ENCODE peak calls at places on chromosome 4, in nine cellular contexts. One of them, this sample, is unnamed.

GRCh38 chr4:108141213-108142045 is 27.3 kb downstream of the LEF1 start:
- DNase-seq in right lobe of liver: no peak
- DNase-seq in fibroblast of lung: no peak
- DNase-seq in A673: no peak
- DNase-seq in HFF-Myc: no peak
- DNase-seq in neural progenitor cell: no peak
- DNase-seq in astrocyte: no peak
- DNase-seq in endodermal cell: no peak
- DNase-seq in Peyer's patch: no peak
- DNase-seq in this sample: no peak

GRCh38 chr4:145195167-145195952 is 15.0 kb upstream of the OTUD4 start:
- DNase-seq in right lobe of liver: no peak
- DNase-seq in fibroblast of lung: no peak
- DNase-seq in A673: no peak
- DNase-seq in HFF-Myc: no peak
- DNase-seq in neural progenitor cell: no peak
- DNase-seq in astrocyte: no peak
- DNase-seq in endodermal cell: no peak
- DNase-seq in Peyer's patch: no peak
- DNase-seq in this sample: no peak

GRCh38 chr4:65747386-65747785 is 77.1 kb upstream of the EPHA5 start:
- DNase-seq in right lobe of liver: no peak
- DNase-seq in fibroblast of lung: peak; percentile 10
- DNase-seq in A673: no peak
- DNase-seq in HFF-Myc: no peak
- DNase-seq in neural progenitor cell: no peak
- DNase-seq in astrocyte: peak; percentile 58
- DNase-seq in endodermal cell: no peak
- DNase-seq in Peyer's patch: no peak
- DNase-seq in this sample: peak; percentile 13

GRCh38 chr4:86959588-86960500 is 25.0 kb downstream of the AFF1 start:
- DNase-seq in right lobe of liver: no peak
- DNase-seq in fibroblast of lung: no peak
- DNase-seq in A673: peak; percentile 25
- DNase-seq in HFF-Myc: no peak
- DNase-seq in neural progenitor cell: peak; percentile 90
- DNase-seq in astrocyte: no peak
- DNase-seq in endodermal cell: peak; percentile 89
- DNase-seq in Peyer's patch: no peak
- DNase-seq in this sample: no peak

GRCh38 chr4:72568959-72569718 is at the start of gene ADAMTS3:
- DNase-seq in right lobe of liver: peak; percentile 58
- DNase-seq in fibroblast of lung: peak; percentile 53
- DNase-seq in A673: peak; percentile 56
- DNase-seq in HFF-Myc: no peak
- DNase-seq in neural progenitor cell: peak; percentile 93
- DNase-seq in astrocyte: peak; percentile 65
- DNase-seq in endodermal cell: peak; percentile 94
- DNase-seq in Peyer's patch: peak; percentile 52
- DNase-seq in this sample: peak; percentile 39

GRCh38 chr4:10640535-10641159 is 43.9 kb downstream of the CLNK start:
- DNase-seq in right lobe of liver: no peak
- DNase-seq in fibroblast of lung: no peak
- DNase-seq in A673: no peak
- DNase-seq in HFF-Myc: no peak
- DNase-seq in neural progenitor cell: no peak
- DNase-seq in astrocyte: peak; percentile 64
- DNase-seq in endodermal cell: no peak
- DNase-seq in Peyer's patch: no peak
- DNase-seq in this sample: no peak

GRCh38 chr4:189113389-189113888 is 827.2 kb upstream of the FRG1 start:
- DNase-seq in right lobe of liver: no peak
- DNase-seq in fibroblast of lung: no peak
- DNase-seq in A673: no peak
- DNase-seq in HFF-Myc: no peak
- DNase-seq in neural progenitor cell: no peak
- DNase-seq in astrocyte: no peak
- DNase-seq in endodermal cell: no peak
- DNase-seq in Peyer's patch: no peak
- DNase-seq in this sample: no peak

GRCh38 chr4:73894021-73894420 is 24.8 kb downstream of the CXCL1 start:
- DNase-seq in right lobe of liver: no peak
- DNase-seq in fibroblast of lung: no peak
- DNase-seq in A673: no peak
- DNase-seq in HFF-Myc: no peak
- DNase-seq in neural progenitor cell: no peak
- DNase-seq in astrocyte: no peak
- DNase-seq in endodermal cell: no peak
- DNase-seq in Peyer's patch: no peak
- DNase-seq in this sample: no peak

GRCh38 chr4:10737335-10737734 is 52.8 kb upstream of the CLNK start:
- DNase-seq in right lobe of liver: no peak
- DNase-seq in fibroblast of lung: peak; percentile 51
- DNase-seq in A673: no peak
- DNase-seq in HFF-Myc: no peak
- DNase-seq in neural progenitor cell: no peak
- DNase-seq in astrocyte: peak; percentile 76
- DNase-seq in endodermal cell: no peak
- DNase-seq in Peyer's patch: no peak
- DNase-seq in this sample: peak; percentile 64

GRCh38 chr4:140790171-140790570 is 34.0 kb upstream of the TBC1D9 start:
- DNase-seq in right lobe of liver: no peak
- DNase-seq in fibroblast of lung: peak; percentile 33
- DNase-seq in A673: no peak
- DNase-seq in HFF-Myc: no peak
- DNase-seq in neural progenitor cell: no peak
- DNase-seq in astrocyte: no peak
- DNase-seq in endodermal cell: no peak
- DNase-seq in Peyer's patch: no peak
- DNase-seq in this sample: no peak

GRCh38 chr4:180587379-180587778 is 1655.8 kb upstream of the TENM3 start:
- DNase-seq in right lobe of liver: no peak
- DNase-seq in fibroblast of lung: no peak
- DNase-seq in A673: no peak
- DNase-seq in HFF-Myc: no peak
- DNase-seq in neural progenitor cell: peak; percentile 18
- DNase-seq in astrocyte: no peak
- DNase-seq in endodermal cell: no peak
- DNase-seq in Peyer's patch: no peak
- DNase-seq in this sample: no peak

GRCh38 chr4:31674313-31674947 is 954.3 kb downstream of the PCDH7 start:
- DNase-seq in right lobe of liver: no peak
- DNase-seq in fibroblast of lung: peak; percentile 31
- DNase-seq in A673: peak; percentile 54
- DNase-seq in HFF-Myc: no peak
- DNase-seq in neural progenitor cell: peak; percentile 30
- DNase-seq in astrocyte: no peak
- DNase-seq in endodermal cell: peak; percentile 59
- DNase-seq in Peyer's patch: no peak
- DNase-seq in this sample: no peak

GRCh38 chr4:112270051-112270450 is 15.7 kb downstream of the TIFA start:
- DNase-seq in right lobe of liver: no peak
- DNase-seq in fibroblast of lung: no peak
- DNase-seq in A673: no peak
- DNase-seq in HFF-Myc: no peak
- DNase-seq in neural progenitor cell: no peak
- DNase-seq in astrocyte: no peak
- DNase-seq in endodermal cell: no peak
- DNase-seq in Peyer's patch: no peak
- DNase-seq in this sample: no peak
- H3K4me3 ChIP-seq in right lobe of liver: no peak overlapping the region
- H3K4me3 ChIP-seq in fibroblast of lung: no peak overlapping the region
- H3K4me3 ChIP-seq in A673: no peak overlapping the region
- H3K4me3 ChIP-seq in HFF-Myc: no peak overlapping the region
- H3K4me3 ChIP-seq in neural progenitor cell: no peak overlapping the region
- H3K4me3 ChIP-seq in astrocyte: no peak overlapping the region
- H3K4me3 ChIP-seq in endodermal cell: no peak overlapping the region
- H3K4me3 ChIP-seq in Peyer's patch: no peak overlapping the region
- H3K4me3 ChIP-seq in this sample: no peak overlapping the region

GRCh38 chr4:26131711-26132110 is 189.1 kb upstream of the RBPJ start:
- DNase-seq in right lobe of liver: no peak
- DNase-seq in fibroblast of lung: no peak
- DNase-seq in A673: no peak
- DNase-seq in HFF-Myc: no peak
- DNase-seq in neural progenitor cell: no peak
- DNase-seq in astrocyte: no peak
- DNase-seq in endodermal cell: no peak
- DNase-seq in Peyer's patch: no peak
- DNase-seq in this sample: no peak

GRCh38 chr4:26131053-26131452 is 189.8 kb upstream of the RBPJ start:
- DNase-seq in right lobe of liver: no peak
- DNase-seq in fibroblast of lung: no peak
- DNase-seq in A673: no peak
- DNase-seq in HFF-Myc: no peak
- DNase-seq in neural progenitor cell: no peak
- DNase-seq in astrocyte: no peak
- DNase-seq in endodermal cell: no peak
- DNase-seq in Peyer's patch: no peak
- DNase-seq in this sample: no peak

GRCh38 chr4:26133840-26134239 is 187.0 kb upstream of the RBPJ start:
- DNase-seq in right lobe of liver: no peak
- DNase-seq in fibroblast of lung: no peak
- DNase-seq in A673: no peak
- DNase-seq in HFF-Myc: no peak
- DNase-seq in neural progenitor cell: no peak
- DNase-seq in astrocyte: no peak
- DNase-seq in endodermal cell: no peak
- DNase-seq in Peyer's patch: no peak
- DNase-seq in this sample: no peak

GRCh38 chr4:26135331-26135730 is 185.5 kb upstream of the RBPJ start:
- DNase-seq in right lobe of liver: no peak
- DNase-seq in fibroblast of lung: no peak
- DNase-seq in A673: no peak
- DNase-seq in HFF-Myc: no peak
- DNase-seq in neural progenitor cell: no peak
- DNase-seq in astrocyte: no peak
- DNase-seq in endodermal cell: no peak
- DNase-seq in Peyer's patch: no peak
- DNase-seq in this sample: no peak

DNA sequence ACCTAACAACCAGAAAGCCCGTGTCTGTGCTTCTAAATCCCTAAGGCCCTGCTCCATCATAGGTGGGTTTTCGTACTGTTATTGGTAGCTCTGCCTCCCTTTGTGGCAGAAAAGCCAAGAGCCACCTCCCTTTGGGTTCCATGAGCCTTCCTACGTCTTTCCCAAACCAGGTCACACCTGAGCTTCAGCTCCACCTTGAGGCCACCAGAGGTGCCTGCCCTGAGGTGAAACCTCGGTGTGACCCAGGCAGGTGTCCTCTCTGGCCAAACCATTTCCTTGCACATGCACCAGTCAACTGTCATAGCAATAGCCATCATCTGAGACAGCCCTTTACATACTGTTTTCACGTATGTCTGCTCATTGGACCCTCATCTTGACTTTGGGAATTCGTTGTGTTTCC is 188.0 kb upstream of the RBPJ start:
- DNase-seq in right lobe of liver: no peak
- DNase-seq in fibroblast of lung: no peak
- DNase-seq in A673: no peak
- DNase-seq in HFF-Myc: no peak
- DNase-seq in neural progenitor cell: no peak
- DNase-seq in astrocyte: no peak
- DNase-seq in endodermal cell: peak; percentile 75
- DNase-seq in Peyer's patch: no peak
- DNase-seq in this sample: no peak
- TF ChIP-seq CTCF in right lobe of liver: no peak
- TF ChIP-seq CTCF in fibroblast of lung: no peak
- TF ChIP-seq CTCF in A673: no peak
- TF ChIP-seq CTCF in HFF-Myc: no peak
- TF ChIP-seq CTCF in neural progenitor cell: no peak
- TF ChIP-seq CTCF in astrocyte: no peak
- TF ChIP-seq CTCF in endodermal cell: peak; percentile 70
- TF ChIP-seq CTCF in Peyer's patch: no peak
- TF ChIP-seq CTCF in this sample: peak; percentile 5

GRCh38 chr4:119728185-119728584 is 99.6 kb upstream of the PDE5A start:
- DNase-seq in right lobe of liver: no peak
- DNase-seq in fibroblast of lung: peak; percentile 47
- DNase-seq in A673: no peak
- DNase-seq in HFF-Myc: no peak
- DNase-seq in neural progenitor cell: no peak
- DNase-seq in astrocyte: no peak
- DNase-seq in endodermal cell: no peak
- DNase-seq in Peyer's patch: no peak
- DNase-seq in this sample: no peak

GRCh38 chr4:119725011-119725410 is 96.4 kb upstream of the PDE5A start:
- DNase-seq in right lobe of liver: no peak
- DNase-seq in fibroblast of lung: no peak
- DNase-seq in A673: no peak
- DNase-seq in HFF-Myc: no peak
- DNase-seq in neural progenitor cell: no peak
- DNase-seq in astrocyte: no peak
- DNase-seq in endodermal cell: no peak
- DNase-seq in Peyer's patch: no peak
- DNase-seq in this sample: no peak

GRCh38 chr4:119725688-119726330 is 97.2 kb upstream of the PDE5A start:
- DNase-seq in right lobe of liver: no peak
- DNase-seq in fibroblast of lung: peak; percentile 53
- DNase-seq in A673: no peak
- DNase-seq in HFF-Myc: no peak
- DNase-seq in neural progenitor cell: no peak
- DNase-seq in astrocyte: peak; percentile 64
- DNase-seq in endodermal cell: peak; percentile 59
- DNase-seq in Peyer's patch: no peak
- DNase-seq in this sample: no peak

GRCh38 chr4:119728692-119729593 is 100.3 kb upstream of the PDE5A start:
- DNase-seq in right lobe of liver: no peak
- DNase-seq in fibroblast of lung: peak; percentile 78
- DNase-seq in A673: no peak
- DNase-seq in HFF-Myc: no peak
- DNase-seq in neural progenitor cell: no peak
- DNase-seq in astrocyte: peak; percentile 55
- DNase-seq in endodermal cell: no peak
- DNase-seq in Peyer's patch: no peak
- DNase-seq in this sample: no peak

DNA sequence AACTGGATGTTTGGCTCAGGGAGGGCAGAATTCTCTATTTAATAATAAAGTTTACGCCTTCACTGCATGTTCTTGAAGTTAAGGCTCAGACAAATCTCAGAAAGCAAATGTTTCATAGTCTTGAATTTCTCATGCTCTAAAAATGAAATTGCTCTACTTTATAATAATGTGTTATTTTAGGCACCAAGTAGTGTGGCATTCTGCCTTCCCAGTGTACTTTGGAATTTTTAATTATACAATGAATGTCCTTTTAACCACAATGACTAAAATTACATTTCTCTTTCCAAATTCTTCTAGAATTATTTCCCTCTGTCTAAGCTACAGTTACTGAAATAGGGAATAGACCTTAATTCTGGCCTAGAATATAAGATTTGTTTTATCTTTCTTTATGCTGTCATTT is 97.9 kb upstream of the PDE5A start:
- DNase-seq in right lobe of liver: no peak
- DNase-seq in fibroblast of lung: peak; percentile 31
- DNase-seq in A673: no peak
- DNase-seq in HFF-Myc: no peak
- DNase-seq in neural progenitor cell: no peak
- DNase-seq in astrocyte: peak; percentile 75
- DNase-seq in endodermal cell: no peak
- DNase-seq in Peyer's patch: no peak
- DNase-seq in this sample: no peak
- H3K4me3 ChIP-seq in right lobe of liver: no peak overlapping the region
- H3K4me3 ChIP-seq in fibroblast of lung: no peak overlapping the region
- H3K4me3 ChIP-seq in A673: no peak overlapping the region
- H3K4me3 ChIP-seq in HFF-Myc: no peak overlapping the region
- H3K4me3 ChIP-seq in neural progenitor cell: no peak overlapping the region
- H3K4me3 ChIP-seq in astrocyte: no peak overlapping the region
- H3K4me3 ChIP-seq in endodermal cell: no peak overlapping the region
- H3K4me3 ChIP-seq in Peyer's patch: no peak overlapping the region
- H3K4me3 ChIP-seq in this sample: no peak overlapping the region

GRCh38 chr4:89657931-89658700 is 178.8 kb downstream of the SNCA start:
- DNase-seq in right lobe of liver: no peak
- DNase-seq in fibroblast of lung: peak; percentile 74
- DNase-seq in A673: peak; percentile 10
- DNase-seq in HFF-Myc: peak; percentile 16
- DNase-seq in neural progenitor cell: peak; percentile 30
- DNase-seq in astrocyte: peak; percentile 18
- DNase-seq in endodermal cell: no peak
- DNase-seq in Peyer's patch: no peak
- DNase-seq in this sample: no peak
- TF ChIP-seq CTCF in right lobe of liver: no peak
- TF ChIP-seq CTCF in fibroblast of lung: peak; percentile 56
- TF ChIP-seq CTCF in A673: peak; percentile 39
- TF ChIP-seq CTCF in HFF-Myc: peak; percentile 28
- TF ChIP-seq CTCF in neural progenitor cell: peak; percentile 49
- TF ChIP-seq CTCF in astrocyte: peak; percentile 51
- TF ChIP-seq CTCF in endodermal cell: peak; percentile 71
- TF ChIP-seq CTCF in Peyer's patch: no peak
- TF ChIP-seq CTCF in this sample: peak; percentile 55